ENCODE peak calls at places on chromosomes 4 and X, in four cellular contexts. W is psoas muscle, L is NCI-H2029 treated with DMSO at 0.1 percent for 48 hours, U is GDM1. E is an unnamed sample.

GRCh38 chr4:87025614-87026041 is 90.8 kb downstream of the AFF1 start:
- DNase-seq in W (no peak), L (no peak), U (no peak), E (no peak)

GRCh38 chr4:98994474-98995182 is 893 bp upstream of the METAP1 start:
- DNase-seq in W (no peak), L (no peak), U (no peak), E (no peak)

GRCh38 chr4:121583396-121583795 is 113.4 kb downstream of the ANXA5 start:
- DNase-seq in W (no peak), L (no peak), U (no peak), E (no peak)

GRCh38 chr4:158782539-158783360 is 13.9 kb downstream of the FNIP2 start:
- DNase-seq in W (no peak), L (no peak), U (no peak), E (no peak)

GRCh38 chr4:1404573-1405248 is 1.5 kb downstream of the NKX1-1 start:
- DNase-seq in W (no peak), L (no peak), U (no peak), E (no peak)

GRCh38 chr4:102143433-102143832 is 201.8 kb downstream of the SLC39A8 start:
- DNase-seq in W (no peak), L (no peak), U (no peak), E (no peak)

GRCh38 chrX:42195506-42195905 is 272.2 kb upstream of the CASK start:
- DNase-seq in W (no peak), L (no peak), U (no peak), E (no peak)

GRCh38 chr4:158771776-158772175 is 3.0 kb downstream of the FNIP2 start:
- DNase-seq in W (no peak), L (no peak), U (no peak), E (no peak)

GRCh38 chrX:107562482-107562881 is 65.8 kb upstream of the PRPS1 start:
- DNase-seq in W (no peak), L (no peak), U (no peak), E (no peak)

GRCh38 chr4:182188622-182189021 is 54.6 kb upstream of the TENM3 start:
- DNase-seq in W (no peak), L (no peak), U (no peak), E (no peak)

GRCh38 chrX:11530621-11531020 is 135.1 kb downstream of the ARHGAP6 start:
- DNase-seq in W (no peak), L (no peak), U (no peak), E (no peak)

GRCh38 chr4:142509881-142510280 is 336.2 kb downstream of the INPP4B start:
- DNase-seq in W (no peak), L (no peak), U (no peak), E (no peak)

GRCh38 chrX:17788439-17788838 is 51.1 kb downstream of the SCML1 start:
- DNase-seq in W (peak), L (peak), U (no peak), E (no peak)

GRCh38 chr4:156329779-156330178 is 376.1 kb upstream of the CTSO start:
- DNase-seq in W (no peak), L (no peak), U (no peak), E (no peak)

GRCh38 chr4:155805016-155805415 is 46.2 kb downstream of the GUCY1B1 start:
- DNase-seq in W (no peak), L (no peak), U (no peak), E (no peak)

GRCh38 chr4:26692014-26692726 is 108.3 kb downstream of the TBC1D19 start:
- DNase-seq in W (no peak), L (no peak), U (no peak), E (no peak)

GRCh38 chr4:80183196-80184052 is 13.9 kb upstream of the PRDM8 start:
- DNase-seq in W (peak), L (no peak), U (peak), E (no peak)

GRCh38 chr4:40630335-40631021 is 814 bp upstream of the RBM47 start:
- DNase-seq in W (peak), L (no peak), U (no peak), E (no peak)

GRCh38 chr4:185709802-185710486 is 102.0 kb downstream of the SORBS2 start:
- DNase-seq in W (no peak), L (no peak), U (no peak), E (no peak)

GRCh38 chrX:148498067-148498466 is 2.4 kb upstream of the AFF2 start:
- DNase-seq in W (no peak), L (no peak), U (no peak), E (no peak)

GRCh38 chrX:31179203-31179602 is 107.4 kb upstream of the FTHL17 start:
- DNase-seq in W (no peak), L (no peak), U (no peak), E (no peak)

GRCh38 chr4:112521123-112522116 is 5.4 kb upstream of the NEUROG2 start:
- DNase-seq in W (no peak), L (no peak), U (no peak), E (no peak)

GRCh38 chr4:117800636-117801035 is 233.7 kb upstream of the NDST3 start:
- DNase-seq in W (no peak), L (no peak), U (no peak), E (no peak)

GRCh38 chr4:3346146-3346545 is 53.3 kb downstream of the RGS12 start:
- DNase-seq in W (no peak), L (peak), U (peak), E (no peak)

GRCh38 chr4:185708348-185708747 is 103.6 kb downstream of the SORBS2 start:
- DNase-seq in W (no peak), L (no peak), U (no peak), E (no peak)

GRCh38 chr4:10040049-10040892 is 19.0 kb upstream of the SLC2A9 start:
- DNase-seq in W (no peak), L (no peak), U (no peak), E (no peak)

GRCh38 chrX:41085883-41086626 is 810 bp downstream of the USP9X start:
- DNase-seq in W (peak), L (no peak), U (peak), E (no peak)

GRCh38 chrX:30786374-30786773 is 102.7 kb downstream of the TAB3 start:
- DNase-seq in W (no peak), L (no peak), U (no peak), E (no peak)

GRCh38 chr4:110198472-110199419 is at the start of gene ELOVL6:
- DNase-seq in W (peak), L (peak), U (peak), E (no peak)

GRCh38 chrX:24761306-24761705 is 67.6 kb downstream of the POLA1 start:
- DNase-seq in W (no peak), L (no peak), U (no peak), E (no peak)

GRCh38 chrX:12610079-12610478 is 181.1 kb upstream of the PRPS2 start:
- DNase-seq in W (no peak), L (no peak), U (no peak), E (no peak)

GRCh38 chrX:66110112-66110511 is 53.9 kb upstream of the HEPH start:
- DNase-seq in W (no peak), L (no peak), U (peak), E (no peak)

GRCh38 chrX:149871940-149872339 is 9.0 kb upstream of the MAGEA8 start:
- DNase-seq in W (no peak), L (no peak), U (no peak), E (no peak)

GRCh38 chr4:94454405-94454804 is 2.7 kb downstream of the PDLIM5 start:
- DNase-seq in W (no peak), L (no peak), U (no peak), E (no peak)

GRCh38 chr4:73702796-73703287 is 37.5 kb upstream of the CXCL8 start:
- DNase-seq in W (no peak), L (no peak), U (no peak), E (no peak)